ENCODE peak calls at places on chromosomes 5 and 9, in seven cellular contexts. B is CD8-positive, alpha-beta T cell; O is heart left ventricle; W is fibroblast of lung; P is IMR-90; F is NT2/D1; L is right lobe of liver. G is an unnamed sample.

GRCh38 chr5:24642022-24642421 is 2.8 kb downstream of the CDH10 start:
- DNase-seq in B (no peak), P (peak; percentile 0), O (no peak), L (no peak), F (no peak), W (peak; percentile 26), G (peak; percentile 8)

GRCh38 chr5:172820046-172820767 is 13.8 kb upstream of the ERGIC1 start:
- DNase-seq in B (no peak), L (no peak), F (no peak), P (peak; percentile 89), W (peak; percentile 55), O (no peak), G (peak; percentile 92)

GRCh38 chr5:134552301-134552700 is 26.8 kb downstream of the JADE2 start:
- DNase-seq in L (no peak), W (peak; percentile 97), P (peak; percentile 99), B (no peak), F (no peak), O (peak; percentile 86), G (peak; percentile 55)

GRCh38 chr9:111798786-111799185 is 4.0 kb upstream of the SHOC1 start:
- DNase-seq in B (no peak), W (peak; percentile 54), F (no peak), O (no peak), P (peak; percentile 85), L (no peak), G (peak; percentile 38)

GRCh38 chr5:32173394-32174010 is 617 bp downstream of the GOLPH3 start:
- DNase-seq in O (peak; percentile 79), F (no peak), L (peak; percentile 82), W (peak; percentile 78), B (peak; percentile 46), P (peak; percentile 52), G (peak; percentile 50)

GRCh38 chr9:90868555-90868954 is 66.9 kb downstream of the SYK start:
- DNase-seq in L (no peak), F (no peak), P (peak; percentile 11), W (peak; percentile 49), O (no peak), B (no peak), G (no peak)

GRCh38 chr5:178551059-178551458 is 39.1 kb downstream of the COL23A1 start:
- DNase-seq in O (no peak), W (peak; percentile 57), P (peak; percentile 36), L (no peak), F (no peak), B (no peak), G (no peak)

GRCh38 chr5:126965487-126965886 is 64.9 kb downstream of the MARCHF3 start:
- DNase-seq in B (no peak), P (no peak), W (peak; percentile 4), F (no peak), O (no peak), L (no peak), G (no peak)

GRCh38 chr5:138641547-138642298 is 66.5 kb upstream of the HSPA9 start:
- DNase-seq in B (peak; percentile 68), L (peak; percentile 69), F (peak; percentile 55), O (peak; percentile 73), P (peak; percentile 60), W (peak; percentile 68), G (peak; percentile 51)

GRCh38 chr5:144812770-144813169 is 642.1 kb downstream of the KCTD16 start:
- DNase-seq in B (no peak), F (no peak), L (no peak), P (peak; percentile 90), O (no peak), W (peak; percentile 96), G (peak; percentile 83)

GRCh38 chr5:61599370-61600140 is 267.5 kb downstream of the ZSWIM6 start:
- DNase-seq in F (no peak), L (no peak), W (peak; percentile 26), B (no peak), O (no peak), P (peak; percentile 20), G (no peak)

GRCh38 chr5:67809589-67809988 is 406.0 kb upstream of the PIK3R1 start:
- DNase-seq in O (no peak), B (no peak), L (no peak), P (no peak), W (no peak), F (no peak), G (peak; percentile 82)

GRCh38 chr9:3323714-3324113 is 202.1 kb downstream of the RFX3 start:
- DNase-seq in B (no peak), F (no peak), O (no peak), L (no peak), W (no peak), P (no peak), G (no peak)

GRCh38 chr9:109118802-109119438 is 827 bp downstream of the TMEM245 start:
- DNase-seq in P (peak; percentile 15), W (peak; percentile 16), L (peak; percentile 52), O (no peak), F (peak; percentile 25), B (no peak), G (no peak)

GRCh38 chr5:87400305-87400899 is 12.3 kb downstream of the CCNH start:
- DNase-seq in F (no peak), B (no peak), O (no peak), P (peak; percentile 61), L (no peak), W (peak; percentile 68), G (peak; percentile 27)

GRCh38 chr9:116087246-116087645 is 66.3 kb upstream of the PAPPA start:
- DNase-seq in P (peak; percentile 86), W (peak; percentile 96), L (no peak), B (no peak), O (peak; percentile 72), F (no peak), G (peak; percentile 78)

GRCh38 chr5:65032250-65032649 is 263.5 kb downstream of the CWC27 start:
- DNase-seq in O (no peak), B (no peak), W (peak; percentile 97), L (no peak), F (no peak), P (peak; percentile 100), G (no peak)

GRCh38 chr9:130666393-130667116 is 2.2 kb downstream of the PRDM12 start:
- DNase-seq in W (no peak), L (no peak), B (no peak), P (no peak), O (no peak), F (no peak), G (no peak)

GRCh38 chr9:12705738-12706391 is 12.7 kb downstream of the TYRP1 start:
- DNase-seq in B (no peak), L (no peak), P (no peak), F (no peak), O (no peak), W (no peak), G (no peak)

GRCh38 chr9:88742483-88742882 is 207.5 kb downstream of the NXNL2 start:
- DNase-seq in L (no peak), P (peak; percentile 55), F (no peak), B (no peak), W (peak; percentile 93), O (peak; percentile 46), G (peak; percentile 53)

GRCh38 chr9:129498451-129499376 is 122.2 kb downstream of the C9orf50 start:
- DNase-seq in O (no peak), B (no peak), L (no peak), P (no peak), W (no peak), F (no peak), G (no peak)
- H3K4me3 ChIP-seq in O (peak overlapping the region; percentile 62), B (no peak overlapping the region), L (no peak overlapping the region), P (peak overlapping the region; percentile 72), W (peak overlapping the region; percentile 52), F (no peak overlapping the region), G (no peak overlapping the region)

DNA sequence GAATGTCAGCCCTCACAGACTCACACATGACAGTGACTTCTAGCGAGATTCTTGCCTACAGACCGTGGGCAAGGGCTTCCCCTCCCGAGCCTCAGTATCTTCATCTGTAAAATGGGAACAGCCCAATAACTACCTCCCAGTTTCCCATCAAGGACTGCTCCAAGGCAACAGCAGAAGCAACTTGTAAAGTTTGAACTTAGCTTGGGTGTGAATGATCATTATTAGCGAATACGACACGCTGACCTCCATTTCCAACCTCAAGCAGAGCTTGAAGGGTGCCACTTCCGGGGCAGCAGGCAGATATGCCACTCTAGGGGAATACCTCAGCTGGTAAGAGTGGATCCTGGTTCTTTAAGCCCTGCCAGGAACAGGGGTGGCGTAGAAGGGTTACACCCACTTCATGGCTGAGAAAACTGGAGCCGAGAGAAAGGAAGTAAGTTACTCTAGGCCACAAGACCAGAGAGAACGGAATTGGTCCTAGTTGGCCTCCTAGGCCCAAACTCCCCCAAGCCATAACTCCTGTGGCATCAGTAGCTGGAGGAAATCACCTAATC is 2.0 kb downstream of the RNF44 start:
- DNase-seq in P (peak; percentile 24), O (peak; percentile 39), W (peak; percentile 45), B (peak; percentile 63), F (no peak), L (no peak), G (no peak)
- H3K9me3 ChIP-seq in P (no peaks in the 10 kb centered on the region), O (no peaks in the 10 kb centered on the region), W (no peaks in the 10 kb centered on the region), B (no peaks in the 10 kb centered on the region), F (no peaks in the 10 kb centered on the region), L (no peaks in the 10 kb centered on the region), G (no peaks in the 10 kb centered on the region)

GRCh38 chr5:159817262-159818029 is 98.8 kb upstream of the ADRA1B start:
- DNase-seq in F (no peak), P (peak; percentile 27), O (no peak), L (no peak), B (no peak), W (no peak), G (peak; percentile 76)

GRCh38 chr5:159814810-159815585 is 101.3 kb upstream of the ADRA1B start:
- DNase-seq in W (no peak), O (no peak), B (no peak), L (no peak), F (no peak), P (peak; percentile 21), G (no peak)

GRCh38 chr5:159811712-159812111 is 104.6 kb upstream of the ADRA1B start:
- DNase-seq in W (no peak), F (no peak), P (no peak), L (no peak), O (no peak), B (no peak), G (no peak)

GRCh38 chr5:159819671-159820411 is 96.4 kb upstream of the ADRA1B start:
- DNase-seq in W (peak; percentile 92), O (peak; percentile 77), L (peak; percentile 45), B (no peak), F (no peak), P (no peak), G (peak; percentile 27)

DNA sequence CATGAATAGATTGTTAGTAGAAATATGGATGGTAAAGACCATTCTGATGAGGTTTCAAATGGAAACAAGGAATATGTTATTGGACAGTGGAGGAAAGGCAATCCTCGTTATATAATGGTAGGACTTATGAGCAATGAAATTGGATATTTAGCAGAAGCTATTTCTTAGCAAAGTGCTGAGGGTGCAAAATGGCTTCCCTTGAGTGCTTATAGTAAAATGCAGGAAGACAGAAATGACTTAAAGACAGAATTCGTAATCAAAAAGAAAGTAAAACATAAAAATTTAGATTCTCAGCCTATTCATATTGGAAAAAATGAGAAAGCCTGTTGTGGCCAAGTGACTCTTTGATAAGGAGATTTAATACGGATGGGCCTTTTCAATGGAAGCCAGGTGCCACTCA is 102.1 kb upstream of the ADRA1B start:
- DNase-seq in F (no peak), L (no peak), P (no peak), W (no peak), O (no peak), B (no peak), G (no peak)
- H3K4me3 ChIP-seq in F (no peak overlapping the region), L (no peak overlapping the region), P (no peak overlapping the region), W (no peak overlapping the region), O (no peak overlapping the region), B (no peak overlapping the region), G (no peak overlapping the region)

DNA sequence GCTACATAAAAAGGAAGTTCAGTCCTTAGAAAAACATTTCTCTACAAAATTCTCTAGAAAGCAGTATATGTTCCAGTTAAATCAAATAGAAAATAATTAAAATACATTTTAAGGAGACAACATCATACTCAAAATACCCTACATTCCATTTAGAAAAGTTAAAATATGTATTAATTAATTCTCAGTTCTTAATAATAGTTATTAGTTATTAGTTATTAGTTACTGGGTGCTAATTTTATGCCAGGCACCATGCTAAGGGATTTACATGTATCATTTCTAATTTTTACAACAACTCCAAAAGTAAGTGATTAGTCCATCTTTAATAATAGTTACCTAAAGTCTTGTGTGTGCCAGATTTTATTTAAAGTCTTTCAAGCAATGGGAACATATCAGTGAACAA is 38.0 kb downstream of the FAM114A2 start:
- DNase-seq in F (no peak), O (no peak), B (no peak), W (no peak), P (no peak), L (no peak), G (no peak)
- H3K9me3 ChIP-seq in F (no peaks in the 10 kb centered on the region), O (no peaks in the 10 kb centered on the region), B (no peaks in the 10 kb centered on the region), W (no peaks in the 10 kb centered on the region), P (no peaks in the 10 kb centered on the region), L (no peaks in the 10 kb centered on the region), G (no peaks in the 10 kb centered on the region)